ENCODE peak calls at places on chromosome 7, in eight cellular contexts. One of them, this sample, is unnamed.

GRCh38 chr7:18498327-18498726 is 2.8 kb downstream of the HDAC9 start:
- DNase-seq in endodermal cell: no peak
- DNase-seq in left cardiac atrium: no peak
- DNase-seq in gastrocnemius medialis: no peak
- DNase-seq in upper lobe of left lung: no peak
- DNase-seq in pulmonary artery endothelial cell: no peak
- DNase-seq in stromal cell of bone marrow: no peak
- DNase-seq in NCI-H345: no peak
- DNase-seq in this sample: no peak

GRCh38 chr7:23273141-23273599 is 26.0 kb upstream of the MALSU1 start:
- DNase-seq in endodermal cell: peak
- DNase-seq in left cardiac atrium: peak
- DNase-seq in gastrocnemius medialis: peak
- DNase-seq in upper lobe of left lung: peak
- DNase-seq in pulmonary artery endothelial cell: peak
- DNase-seq in stromal cell of bone marrow: peak
- DNase-seq in NCI-H345: peak
- DNase-seq in this sample: peak

GRCh38 chr7:135277161-135277560 is 43.5 kb downstream of the STRA8 start:
- DNase-seq in endodermal cell: peak
- DNase-seq in left cardiac atrium: no peak
- DNase-seq in gastrocnemius medialis: no peak
- DNase-seq in upper lobe of left lung: no peak
- DNase-seq in pulmonary artery endothelial cell: no peak
- DNase-seq in stromal cell of bone marrow: no peak
- DNase-seq in NCI-H345: no peak
- DNase-seq in this sample: no peak

GRCh38 chr7:131548371-131548770 is 8.1 kb downstream of the PODXL start:
- DNase-seq in endodermal cell: no peak
- DNase-seq in left cardiac atrium: no peak
- DNase-seq in gastrocnemius medialis: no peak
- DNase-seq in upper lobe of left lung: no peak
- DNase-seq in pulmonary artery endothelial cell: no peak
- DNase-seq in stromal cell of bone marrow: no peak
- DNase-seq in NCI-H345: no peak
- DNase-seq in this sample: no peak

GRCh38 chr7:148772297-148773089 is 73.8 kb downstream of the CUL1 start:
- DNase-seq in endodermal cell: no peak
- DNase-seq in left cardiac atrium: no peak
- DNase-seq in gastrocnemius medialis: peak
- DNase-seq in upper lobe of left lung: no peak
- DNase-seq in pulmonary artery endothelial cell: peak
- DNase-seq in stromal cell of bone marrow: peak
- DNase-seq in NCI-H345: no peak
- DNase-seq in this sample: peak

GRCh38 chr7:131501422-131501821 is 55.0 kb downstream of the PODXL start:
- DNase-seq in endodermal cell: no peak
- DNase-seq in left cardiac atrium: no peak
- DNase-seq in gastrocnemius medialis: no peak
- DNase-seq in upper lobe of left lung: no peak
- DNase-seq in pulmonary artery endothelial cell: no peak
- DNase-seq in stromal cell of bone marrow: no peak
- DNase-seq in NCI-H345: no peak
- DNase-seq in this sample: no peak

GRCh38 chr7:138125598-138126111 is 49.4 kb downstream of the AKR1D1 start:
- DNase-seq in endodermal cell: no peak
- DNase-seq in left cardiac atrium: no peak
- DNase-seq in gastrocnemius medialis: no peak
- DNase-seq in upper lobe of left lung: no peak
- DNase-seq in pulmonary artery endothelial cell: no peak
- DNase-seq in stromal cell of bone marrow: peak
- DNase-seq in NCI-H345: no peak
- DNase-seq in this sample: no peak

GRCh38 chr7:5423844-5424688 is 432 bp upstream of the TNRC18 start:
- DNase-seq in endodermal cell: peak
- DNase-seq in left cardiac atrium: peak
- DNase-seq in gastrocnemius medialis: peak
- DNase-seq in upper lobe of left lung: peak
- DNase-seq in pulmonary artery endothelial cell: peak
- DNase-seq in stromal cell of bone marrow: peak
- DNase-seq in NCI-H345: peak
- DNase-seq in this sample: peak